ENCODE peak calls at places on chromosome 17, in nine cellular contexts. B is right atrium auricular region, M is mucosa of descending colon, X is memory B cell, H is heart right ventricle, R is NCI-H1436, N is NCI-H146, S is ecto neural progenitor cell, K is immature natural killer cell. Y is an unnamed sample.

GRCh38 chr17:67995568-67996191 is 589 bp downstream of the C17orf58 start:
- DNase-seq in N (peak), B (no peak), M (peak), X (no peak), H (peak), S (peak), R (no peak), K (peak), Y (no peak)

GRCh38 chr17:32741381-32741780 is 135.5 kb downstream of the MYO1D start:
- DNase-seq in X (no peak), R (no peak), M (no peak), H (no peak), N (no peak), K (no peak), B (no peak), S (no peak), Y (no peak)

GRCh38 chr17:16491131-16491702 is 776 bp downstream of the LRRC75A start:
- DNase-seq in K (no peak), B (no peak), S (peak), N (peak), M (peak), H (no peak), X (peak), R (peak), Y (no peak)

GRCh38 chr17:16908282-16908681 is 63.6 kb downstream of the TNFRSF13B start:
- DNase-seq in N (no peak), M (no peak), S (peak), K (no peak), H (no peak), B (peak), X (no peak), R (no peak), Y (no peak)

GRCh38 chr17:1252203-1252608 is 18.0 kb upstream of the BHLHA9 start:
- DNase-seq in R (peak), X (no peak), M (peak), N (peak), H (peak), S (no peak), K (no peak), B (no peak), Y (no peak)

GRCh38 chr17:44376779-44377178 is 12.7 kb downstream of the ITGA2B start:
- DNase-seq in N (no peak), M (no peak), R (no peak), K (no peak), S (no peak), X (no peak), B (no peak), H (no peak), Y (no peak)

GRCh38 chr17:9987779-9988585 is 82.9 kb upstream of the RCVRN start:
- DNase-seq in N (no peak), X (peak), S (peak), K (peak), R (no peak), H (peak), M (peak), B (no peak), Y (no peak)

GRCh38 chr17:56593073-56593740 is at the start of gene NOG:
- DNase-seq in X (peak), R (peak), M (no peak), K (no peak), N (peak), B (no peak), S (peak), H (peak), Y (peak)

GRCh38 chr17:27456681-27457404 is 595 bp downstream of the KSR1 start:
- DNase-seq in N (peak), X (peak), K (no peak), H (peak), S (peak), R (peak), M (peak), B (no peak), Y (no peak)

GRCh38 chr17:59366773-59367656 is 35.6 kb downstream of the YPEL2 start:
- DNase-seq in S (no peak), N (peak), R (peak), H (peak), B (no peak), K (no peak), X (no peak), M (peak), Y (no peak)